ENCODE peak calls at places on chromosomes 3 and 15, in five cellular contexts. One of them, this sample, is unnamed.

GRCh38 chr3:15591928-15592327 is 9.4 kb downstream of the HACL1 start:
- DNase-seq in NCI-H82: no peak
- DNase-seq in ecto neural progenitor cell: no peak
- DNase-seq in upper lobe of right lung: no peak
- DNase-seq in AG09309: no peak
- DNase-seq in this sample: no peak

GRCh38 chr3:179837374-179837773 is 184.5 kb downstream of the USP13 start:
- DNase-seq in NCI-H82: peak
- DNase-seq in ecto neural progenitor cell: no peak
- DNase-seq in upper lobe of right lung: no peak
- DNase-seq in AG09309: no peak
- DNase-seq in this sample: peak

GRCh38 chr3:195543642-195544536 is 764 bp upstream of the PPP1R2 start:
- DNase-seq in NCI-H82: peak
- DNase-seq in ecto neural progenitor cell: peak
- DNase-seq in upper lobe of right lung: no peak
- DNase-seq in AG09309: no peak
- DNase-seq in this sample: no peak

GRCh38 chr3:124699033-124699432 is 31.2 kb upstream of the UMPS start:
- DNase-seq in NCI-H82: no peak
- DNase-seq in ecto neural progenitor cell: no peak
- DNase-seq in upper lobe of right lung: no peak
- DNase-seq in AG09309: no peak
- DNase-seq in this sample: no peak

GRCh38 chr15:65032823-65033537 is 3.5 kb upstream of the MTFMT start:
- DNase-seq in NCI-H82: peak
- DNase-seq in ecto neural progenitor cell: peak
- DNase-seq in upper lobe of right lung: peak
- DNase-seq in AG09309: peak
- DNase-seq in this sample: peak

GRCh38 chr3:52655895-52656294 is 29.8 kb downstream of the PBRM1 start:
- DNase-seq in NCI-H82: no peak
- DNase-seq in ecto neural progenitor cell: no peak
- DNase-seq in upper lobe of right lung: no peak
- DNase-seq in AG09309: no peak
- DNase-seq in this sample: no peak

GRCh38 chr3:89332311-89333159 is 225.1 kb downstream of the EPHA3 start:
- DNase-seq in NCI-H82: no peak
- DNase-seq in ecto neural progenitor cell: no peak
- DNase-seq in upper lobe of right lung: no peak
- DNase-seq in AG09309: no peak
- DNase-seq in this sample: no peak

GRCh38 chr15:66293085-66293418 is 316 bp upstream of the DIS3L start:
- DNase-seq in NCI-H82: no peak
- DNase-seq in ecto neural progenitor cell: no peak
- DNase-seq in upper lobe of right lung: no peak
- DNase-seq in AG09309: no peak
- DNase-seq in this sample: no peak

GRCh38 chr3:20857636-20858035 is 671.6 kb upstream of the SGO1 start:
- DNase-seq in NCI-H82: no peak
- DNase-seq in ecto neural progenitor cell: no peak
- DNase-seq in upper lobe of right lung: no peak
- DNase-seq in AG09309: peak
- DNase-seq in this sample: no peak

GRCh38 chr15:38069001-38069400 is 134.6 kb downstream of the TMCO5A start:
- DNase-seq in NCI-H82: peak
- DNase-seq in ecto neural progenitor cell: no peak
- DNase-seq in upper lobe of right lung: no peak
- DNase-seq in AG09309: no peak
- DNase-seq in this sample: peak

GRCh38 chr3:167861649-167862048 is 126.1 kb downstream of the SERPINI1 start:
- DNase-seq in NCI-H82: no peak
- DNase-seq in ecto neural progenitor cell: no peak
- DNase-seq in upper lobe of right lung: no peak
- DNase-seq in AG09309: no peak
- DNase-seq in this sample: no peak

GRCh38 chr15:80915462-80915861 is 74.2 kb downstream of the MESD start:
- DNase-seq in NCI-H82: peak
- DNase-seq in ecto neural progenitor cell: no peak
- DNase-seq in upper lobe of right lung: no peak
- DNase-seq in AG09309: no peak
- DNase-seq in this sample: no peak

GRCh38 chr3:170331143-170331542 is 26.4 kb upstream of the SKIL start:
- DNase-seq in NCI-H82: no peak
- DNase-seq in ecto neural progenitor cell: no peak
- DNase-seq in upper lobe of right lung: no peak
- DNase-seq in AG09309: no peak
- DNase-seq in this sample: no peak

GRCh38 chr3:108489776-108490175 is 20.6 kb downstream of the MYH15 start:
- DNase-seq in NCI-H82: peak
- DNase-seq in ecto neural progenitor cell: no peak
- DNase-seq in upper lobe of right lung: no peak
- DNase-seq in AG09309: no peak
- DNase-seq in this sample: peak

GRCh38 chr3:151879684-151880282 is 6.3 kb downstream of the SUCNR1 start:
- DNase-seq in NCI-H82: no peak
- DNase-seq in ecto neural progenitor cell: no peak
- DNase-seq in upper lobe of right lung: no peak
- DNase-seq in AG09309: no peak
- DNase-seq in this sample: no peak

GRCh38 chr3:150222646-150223045 is 185.5 kb upstream of the TSC22D2 start:
- DNase-seq in NCI-H82: peak
- DNase-seq in ecto neural progenitor cell: no peak
- DNase-seq in upper lobe of right lung: no peak
- DNase-seq in AG09309: no peak
- DNase-seq in this sample: no peak

GRCh38 chr3:15535757-15536156 is 14.3 kb upstream of the COLQ start:
- DNase-seq in NCI-H82: no peak
- DNase-seq in ecto neural progenitor cell: no peak
- DNase-seq in upper lobe of right lung: no peak
- DNase-seq in AG09309: no peak
- DNase-seq in this sample: peak

GRCh38 chr15:39585394-39585841 is 4.5 kb downstream of the THBS1 start:
- DNase-seq in NCI-H82: peak
- DNase-seq in ecto neural progenitor cell: no peak
- DNase-seq in upper lobe of right lung: no peak
- DNase-seq in AG09309: peak
- DNase-seq in this sample: peak

GRCh38 chr3:174168026-174168425 is 691.1 kb upstream of the NAALADL2 start:
- DNase-seq in NCI-H82: no peak
- DNase-seq in ecto neural progenitor cell: no peak
- DNase-seq in upper lobe of right lung: no peak
- DNase-seq in AG09309: no peak
- DNase-seq in this sample: no peak

GRCh38 chr3:190323241-190323617 is 983 bp upstream of the CLDN1 start:
- DNase-seq in NCI-H82: no peak
- DNase-seq in ecto neural progenitor cell: no peak
- DNase-seq in upper lobe of right lung: no peak
- DNase-seq in AG09309: no peak
- DNase-seq in this sample: peak

GRCh38 chr3:22263042-22263441 is 512.0 kb upstream of the ZNF385D start:
- DNase-seq in NCI-H82: no peak
- DNase-seq in ecto neural progenitor cell: no peak
- DNase-seq in upper lobe of right lung: no peak
- DNase-seq in AG09309: peak
- DNase-seq in this sample: peak

GRCh38 chr3:129399145-129399894 is 29.1 kb downstream of the EFCAB12 start:
- DNase-seq in NCI-H82: peak
- DNase-seq in ecto neural progenitor cell: peak
- DNase-seq in upper lobe of right lung: peak
- DNase-seq in AG09309: peak
- DNase-seq in this sample: peak

GRCh38 chr3:14806641-14807263 is 12.0 kb upstream of the FGD5 start:
- DNase-seq in NCI-H82: no peak
- DNase-seq in ecto neural progenitor cell: no peak
- DNase-seq in upper lobe of right lung: peak
- DNase-seq in AG09309: no peak
- DNase-seq in this sample: peak

GRCh38 chr3:72810063-72810462 is 38.2 kb downstream of the SHQ1 start:
- DNase-seq in NCI-H82: peak
- DNase-seq in ecto neural progenitor cell: no peak
- DNase-seq in upper lobe of right lung: no peak
- DNase-seq in AG09309: no peak
- DNase-seq in this sample: no peak

GRCh38 chr15:91948001-91948608 is 94.6 kb downstream of the SLCO3A1 start:
- DNase-seq in NCI-H82: no peak
- DNase-seq in ecto neural progenitor cell: no peak
- DNase-seq in upper lobe of right lung: no peak
- DNase-seq in AG09309: no peak
- DNase-seq in this sample: no peak